ENCODE peak calls at places on chromosomes 12 and 14, in six cellular contexts. One of them, this sample, is unnamed.

GRCh38 chr14:95222151-95222631 is 64.9 kb upstream of the DICER1 start:
- DNase-seq in CD8-positive, alpha-beta memory T cell: no peak
- DNase-seq in heart right ventricle: no peak
- DNase-seq in body of pancreas: no peak
- DNase-seq in mucosa of descending colon: no peak
- DNase-seq in upper lobe of right lung: no peak
- DNase-seq in this sample: peak; percentile 20

GRCh38 chr12:130074661-130075406 is 87.4 kb upstream of the FZD10 start:
- DNase-seq in upper lobe of right lung: no peak
- DNase-seq in CD8-positive, alpha-beta memory T cell: no peak
- DNase-seq in mucosa of descending colon: no peak
- DNase-seq in heart right ventricle: no peak
- DNase-seq in body of pancreas: no peak
- DNase-seq in this sample: no peak

GRCh38 chr14:68760771-68761170 is 32.1 kb downstream of the ZFP36L1 start:
- DNase-seq in CD8-positive, alpha-beta memory T cell: no peak
- DNase-seq in heart right ventricle: no peak
- DNase-seq in mucosa of descending colon: no peak
- DNase-seq in upper lobe of right lung: no peak
- DNase-seq in body of pancreas: no peak
- DNase-seq in this sample: no peak

GRCh38 chr14:51533160-51533559 is 118.5 kb upstream of the FRMD6 start:
- DNase-seq in heart right ventricle: no peak
- DNase-seq in CD8-positive, alpha-beta memory T cell: no peak
- DNase-seq in mucosa of descending colon: no peak
- DNase-seq in body of pancreas: no peak
- DNase-seq in upper lobe of right lung: no peak
- DNase-seq in this sample: peak; percentile 57

GRCh38 chr12:71792599-71792998 is 37.9 kb downstream of the RAB21 start:
- DNase-seq in body of pancreas: no peak
- DNase-seq in CD8-positive, alpha-beta memory T cell: no peak
- DNase-seq in upper lobe of right lung: no peak
- DNase-seq in mucosa of descending colon: no peak
- DNase-seq in heart right ventricle: no peak
- DNase-seq in this sample: no peak

GRCh38 chr14:99750746-99751450 is 42.3 kb upstream of the EML1 start:
- DNase-seq in heart right ventricle: no peak
- DNase-seq in body of pancreas: no peak
- DNase-seq in mucosa of descending colon: no peak
- DNase-seq in upper lobe of right lung: no peak
- DNase-seq in CD8-positive, alpha-beta memory T cell: no peak
- DNase-seq in this sample: no peak

GRCh38 chr14:77590845-77591506 is 25.5 kb downstream of the SPTLC2 start:
- DNase-seq in upper lobe of right lung: no peak
- DNase-seq in heart right ventricle: no peak
- DNase-seq in body of pancreas: peak; percentile 19
- DNase-seq in CD8-positive, alpha-beta memory T cell: no peak
- DNase-seq in mucosa of descending colon: no peak
- DNase-seq in this sample: no peak

GRCh38 chr14:71261206-71261605 is 353.9 kb downstream of the PCNX1 start:
- DNase-seq in mucosa of descending colon: no peak
- DNase-seq in upper lobe of right lung: no peak
- DNase-seq in CD8-positive, alpha-beta memory T cell: no peak
- DNase-seq in heart right ventricle: no peak
- DNase-seq in body of pancreas: no peak
- DNase-seq in this sample: no peak

GRCh38 chr12:12704593-12705230 is 8.7 kb upstream of the GPR19 start:
- DNase-seq in CD8-positive, alpha-beta memory T cell: no peak
- DNase-seq in heart right ventricle: peak; percentile 63
- DNase-seq in body of pancreas: peak; percentile 79
- DNase-seq in upper lobe of right lung: no peak
- DNase-seq in mucosa of descending colon: no peak
- DNase-seq in this sample: peak; percentile 95

GRCh38 chr14:29895591-29896043 is 32.0 kb downstream of the PRKD1 start:
- DNase-seq in upper lobe of right lung: peak; percentile 75
- DNase-seq in mucosa of descending colon: no peak
- DNase-seq in body of pancreas: no peak
- DNase-seq in heart right ventricle: no peak
- DNase-seq in CD8-positive, alpha-beta memory T cell: no peak
- DNase-seq in this sample: no peak

GRCh38 chr12:70661762-70662161 is 24.5 kb upstream of the PTPRB start:
- DNase-seq in body of pancreas: no peak
- DNase-seq in mucosa of descending colon: no peak
- DNase-seq in heart right ventricle: no peak
- DNase-seq in upper lobe of right lung: no peak
- DNase-seq in CD8-positive, alpha-beta memory T cell: no peak
- DNase-seq in this sample: peak; percentile 70

GRCh38 chr14:33848706-33849454 is 102.0 kb downstream of the EGLN3 start:
- DNase-seq in CD8-positive, alpha-beta memory T cell: no peak
- DNase-seq in upper lobe of right lung: no peak
- DNase-seq in heart right ventricle: peak; percentile 71
- DNase-seq in body of pancreas: peak; percentile 80
- DNase-seq in mucosa of descending colon: peak; percentile 60
- DNase-seq in this sample: no peak

GRCh38 chr14:64465208-64465821 is at the start of gene AKAP5:
- DNase-seq in upper lobe of right lung: peak; percentile 80
- DNase-seq in heart right ventricle: peak; percentile 29
- DNase-seq in mucosa of descending colon: peak; percentile 79
- DNase-seq in body of pancreas: peak; percentile 58
- DNase-seq in CD8-positive, alpha-beta memory T cell: peak; percentile 62
- DNase-seq in this sample: peak; percentile 73

GRCh38 chr12:49805409-49805808 is 22.8 kb downstream of the NCKAP5L start:
- DNase-seq in CD8-positive, alpha-beta memory T cell: no peak
- DNase-seq in body of pancreas: no peak
- DNase-seq in upper lobe of right lung: no peak
- DNase-seq in heart right ventricle: no peak
- DNase-seq in mucosa of descending colon: no peak
- DNase-seq in this sample: no peak

GRCh38 chr12:990308-990648 is 745 bp upstream of the ERC1 start:
- DNase-seq in body of pancreas: peak; percentile 73
- DNase-seq in heart right ventricle: peak; percentile 64
- DNase-seq in upper lobe of right lung: peak; percentile 90
- DNase-seq in mucosa of descending colon: peak; percentile 76
- DNase-seq in CD8-positive, alpha-beta memory T cell: peak; percentile 27
- DNase-seq in this sample: peak; percentile 86

GRCh38 chr14:99150236-99150635 is 121.8 kb downstream of the BCL11B start:
- DNase-seq in upper lobe of right lung: no peak
- DNase-seq in CD8-positive, alpha-beta memory T cell: no peak
- DNase-seq in mucosa of descending colon: no peak
- DNase-seq in body of pancreas: no peak
- DNase-seq in heart right ventricle: no peak
- DNase-seq in this sample: no peak

GRCh38 chr14:100786131-100786530 is 39.8 kb upstream of the MEG3 start:
- DNase-seq in mucosa of descending colon: no peak
- DNase-seq in body of pancreas: no peak
- DNase-seq in CD8-positive, alpha-beta memory T cell: no peak
- DNase-seq in upper lobe of right lung: no peak
- DNase-seq in heart right ventricle: no peak
- DNase-seq in this sample: no peak

GRCh38 chr12:64236549-64236948 is 14.5 kb upstream of the KICS2 start:
- DNase-seq in CD8-positive, alpha-beta memory T cell: no peak
- DNase-seq in body of pancreas: no peak
- DNase-seq in upper lobe of right lung: no peak
- DNase-seq in mucosa of descending colon: no peak
- DNase-seq in heart right ventricle: no peak
- DNase-seq in this sample: no peak

GRCh38 chr12:130147875-130148596 is 14.2 kb upstream of the FZD10 start:
- DNase-seq in CD8-positive, alpha-beta memory T cell: no peak
- DNase-seq in upper lobe of right lung: no peak
- DNase-seq in heart right ventricle: no peak
- DNase-seq in mucosa of descending colon: no peak
- DNase-seq in body of pancreas: no peak
- DNase-seq in this sample: no peak

GRCh38 chr14:56474419-56475022 is 105.1 kb upstream of the TMEM260 start:
- DNase-seq in mucosa of descending colon: no peak
- DNase-seq in CD8-positive, alpha-beta memory T cell: no peak
- DNase-seq in body of pancreas: no peak
- DNase-seq in heart right ventricle: no peak
- DNase-seq in upper lobe of right lung: no peak
- DNase-seq in this sample: peak; percentile 79

GRCh38 chr12:131642101-131642540 is 68.8 kb upstream of the SFSWAP start:
- DNase-seq in heart right ventricle: no peak
- DNase-seq in CD8-positive, alpha-beta memory T cell: no peak
- DNase-seq in upper lobe of right lung: no peak
- DNase-seq in body of pancreas: no peak
- DNase-seq in mucosa of descending colon: no peak
- DNase-seq in this sample: no peak

GRCh38 chr14:102419276-102419675 is 56.5 kb downstream of the TECPR2 start:
- DNase-seq in heart right ventricle: no peak
- DNase-seq in mucosa of descending colon: no peak
- DNase-seq in upper lobe of right lung: peak; percentile 46
- DNase-seq in body of pancreas: no peak
- DNase-seq in CD8-positive, alpha-beta memory T cell: no peak
- DNase-seq in this sample: no peak

GRCh38 chr14:35404496-35405303 is at the start of gene NFKBIA:
- DNase-seq in heart right ventricle: peak; percentile 92
- DNase-seq in CD8-positive, alpha-beta memory T cell: peak; percentile 86
- DNase-seq in upper lobe of right lung: peak; percentile 96
- DNase-seq in mucosa of descending colon: peak; percentile 94
- DNase-seq in body of pancreas: peak; percentile 94
- DNase-seq in this sample: peak; percentile 95
- H3K36me3 ChIP-seq in heart right ventricle: peaks cover 40% of the 10 kb centered on the region
- H3K36me3 ChIP-seq in CD8-positive, alpha-beta memory T cell: peaks cover 30% of the 10 kb centered on the region
- H3K36me3 ChIP-seq in upper lobe of right lung: peaks cover 40% of the 10 kb centered on the region
- H3K36me3 ChIP-seq in mucosa of descending colon: peaks cover 6% of the 10 kb centered on the region
- H3K36me3 ChIP-seq in body of pancreas: peaks cover 19% of the 10 kb centered on the region
- H3K36me3 ChIP-seq in this sample: peaks cover 38% of the 10 kb centered on the region

GRCh38 chr12:121603581-121603980 is 22.7 kb upstream of the ORAI1 start:
- DNase-seq in upper lobe of right lung: no peak
- DNase-seq in mucosa of descending colon: no peak
- DNase-seq in body of pancreas: no peak
- DNase-seq in heart right ventricle: no peak
- DNase-seq in CD8-positive, alpha-beta memory T cell: no peak
- DNase-seq in this sample: no peak
- H3K36me3 ChIP-seq in upper lobe of right lung: no peaks in the 10 kb centered on the region
- H3K36me3 ChIP-seq in mucosa of descending colon: no peaks in the 10 kb centered on the region
- H3K36me3 ChIP-seq in body of pancreas: no peaks in the 10 kb centered on the region
- H3K36me3 ChIP-seq in heart right ventricle: no peaks in the 10 kb centered on the region
- H3K36me3 ChIP-seq in CD8-positive, alpha-beta memory T cell: no peaks in the 10 kb centered on the region
- H3K36me3 ChIP-seq in this sample: no peaks in the 10 kb centered on the region

GRCh38 chr12:123254853-123255446 is 16.7 kb downstream of the CDK2AP1 start:
- DNase-seq in body of pancreas: no peak
- DNase-seq in upper lobe of right lung: no peak
- DNase-seq in heart right ventricle: no peak
- DNase-seq in mucosa of descending colon: no peak
- DNase-seq in CD8-positive, alpha-beta memory T cell: no peak
- DNase-seq in this sample: no peak
- H3K36me3 ChIP-seq in body of pancreas: peaks cover 16% of the 10 kb centered on the region
- H3K36me3 ChIP-seq in upper lobe of right lung: peaks cover 58% of the 10 kb centered on the region
- H3K36me3 ChIP-seq in heart right ventricle: peaks cover 72% of the 10 kb centered on the region
- H3K36me3 ChIP-seq in mucosa of descending colon: no peaks in the 10 kb centered on the region
- H3K36me3 ChIP-seq in CD8-positive, alpha-beta memory T cell: peaks cover 31% of the 10 kb centered on the region
- H3K36me3 ChIP-seq in this sample: peaks cover 62% of the 10 kb centered on the region

DNA sequence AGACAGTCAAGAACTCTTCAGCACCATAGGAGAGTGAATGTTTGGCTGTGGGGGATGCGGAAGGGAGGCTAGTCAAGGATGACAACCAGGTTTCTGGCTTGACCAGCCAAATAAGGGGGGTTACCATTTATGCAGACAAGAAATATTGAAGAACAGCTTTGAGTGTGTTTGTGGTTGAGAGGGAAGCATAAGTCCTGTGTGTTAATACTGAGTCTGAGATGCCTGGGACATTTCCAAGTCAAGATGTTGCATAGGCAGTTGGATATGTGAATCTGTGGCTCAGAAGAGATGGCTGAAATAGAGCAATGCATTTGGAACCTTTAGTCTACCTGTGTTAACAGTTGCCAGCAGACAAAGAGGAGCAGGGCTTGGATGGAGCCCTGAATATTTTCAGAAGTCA is 66.1 kb downstream of the ANO6 start:
- DNase-seq in upper lobe of right lung: no peak
- DNase-seq in heart right ventricle: no peak
- DNase-seq in mucosa of descending colon: no peak
- DNase-seq in CD8-positive, alpha-beta memory T cell: no peak
- DNase-seq in body of pancreas: no peak
- DNase-seq in this sample: no peak
- H3K36me3 ChIP-seq in upper lobe of right lung: peaks cover 6% of the 10 kb centered on the region
- H3K36me3 ChIP-seq in heart right ventricle: no peaks in the 10 kb centered on the region
- H3K36me3 ChIP-seq in mucosa of descending colon: no peaks in the 10 kb centered on the region
- H3K36me3 ChIP-seq in CD8-positive, alpha-beta memory T cell: no peaks in the 10 kb centered on the region
- H3K36me3 ChIP-seq in body of pancreas: no peaks in the 10 kb centered on the region
- H3K36me3 ChIP-seq in this sample: peaks cover 18% of the 10 kb centered on the region

DNA sequence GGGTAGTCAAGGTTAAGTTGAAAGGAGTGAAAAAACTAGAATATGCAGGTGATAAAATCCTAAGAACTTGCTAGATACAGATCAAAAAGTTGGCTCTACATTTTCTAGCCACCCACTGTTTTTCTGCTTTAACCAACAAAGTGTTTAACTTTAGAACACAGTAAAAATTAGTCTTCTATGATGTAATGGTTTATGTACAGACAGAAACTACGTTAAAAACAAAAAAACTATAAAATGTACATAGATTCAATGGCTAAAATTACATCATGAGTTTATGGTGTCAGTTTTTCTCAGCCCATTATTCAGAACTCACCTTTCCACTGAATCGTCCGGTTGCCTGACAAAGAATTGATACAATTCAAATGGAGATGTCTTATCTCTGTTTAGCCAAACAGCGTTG is 2.1 kb downstream of the YARS2 start:
- DNase-seq in mucosa of descending colon: no peak
- DNase-seq in body of pancreas: no peak
- DNase-seq in CD8-positive, alpha-beta memory T cell: no peak
- DNase-seq in heart right ventricle: no peak
- DNase-seq in upper lobe of right lung: no peak
- DNase-seq in this sample: no peak
- H3K36me3 ChIP-seq in mucosa of descending colon: peaks cover 5% of the 10 kb centered on the region
- H3K36me3 ChIP-seq in body of pancreas: peaks cover 20% of the 10 kb centered on the region
- H3K36me3 ChIP-seq in CD8-positive, alpha-beta memory T cell: peaks cover 26% of the 10 kb centered on the region
- H3K36me3 ChIP-seq in heart right ventricle: peaks cover 55% of the 10 kb centered on the region
- H3K36me3 ChIP-seq in upper lobe of right lung: peaks cover 52% of the 10 kb centered on the region
- H3K36me3 ChIP-seq in this sample: peaks cover 51% of the 10 kb centered on the region

DNA sequence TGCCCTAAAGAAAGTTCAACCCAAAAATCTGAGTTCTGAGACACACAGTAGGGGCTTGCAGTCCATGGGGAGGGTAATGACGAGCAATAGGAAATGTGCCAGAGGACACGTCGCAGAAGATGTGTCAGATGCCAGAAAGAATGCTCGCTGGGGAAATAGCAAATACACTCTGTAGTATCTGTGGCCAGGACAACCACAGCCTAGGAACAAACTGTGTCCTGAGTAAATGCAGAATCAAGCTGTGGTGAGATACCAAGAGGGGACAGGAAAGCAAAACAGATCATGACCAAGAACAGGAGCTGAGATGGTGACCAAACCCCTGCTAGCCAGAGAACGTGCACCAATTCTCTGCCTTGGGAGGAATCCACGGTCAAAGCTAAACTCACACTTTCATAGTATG is 9.1 kb downstream of the CRACR2A start:
- DNase-seq in heart right ventricle: peak; percentile 16
- DNase-seq in upper lobe of right lung: no peak
- DNase-seq in mucosa of descending colon: no peak
- DNase-seq in body of pancreas: no peak
- DNase-seq in CD8-positive, alpha-beta memory T cell: no peak
- DNase-seq in this sample: no peak
- H3K36me3 ChIP-seq in heart right ventricle: no peaks in the 10 kb centered on the region
- H3K36me3 ChIP-seq in upper lobe of right lung: no peaks in the 10 kb centered on the region
- H3K36me3 ChIP-seq in mucosa of descending colon: no peaks in the 10 kb centered on the region
- H3K36me3 ChIP-seq in body of pancreas: no peaks in the 10 kb centered on the region
- H3K36me3 ChIP-seq in CD8-positive, alpha-beta memory T cell: peaks cover 18% of the 10 kb centered on the region
- H3K36me3 ChIP-seq in this sample: no peaks in the 10 kb centered on the region

This sample was measured in adipocyte.